ENCODE peak calls at places on chromosomes 1 and 21, in five cellular contexts. One of them, this sample, is unnamed.

GRCh38 chr21:45630066-45630694 is 13.3 kb upstream of the PCBP3 start:
- DNase-seq in brain microvascular endothelial cell: no peak
- DNase-seq in activated CD8-positive, alpha-beta memory T cell treated with anti-CD3 and anti-CD28 coated beads for 24 hours: peak
- DNase-seq in germinal center: no peak
- DNase-seq in HS-5: no peak
- DNase-seq in this sample: no peak

GRCh38 chr1:213327318-213327667 is 276.3 kb downstream of the RPS6KC1 start:
- DNase-seq in brain microvascular endothelial cell: peak
- DNase-seq in activated CD8-positive, alpha-beta memory T cell treated with anti-CD3 and anti-CD28 coated beads for 24 hours: no peak
- DNase-seq in germinal center: no peak
- DNase-seq in HS-5: no peak
- DNase-seq in this sample: peak

GRCh38 chr21:33844104-33844889 is 71.3 kb downstream of the ATP5PO start:
- DNase-seq in brain microvascular endothelial cell: no peak
- DNase-seq in activated CD8-positive, alpha-beta memory T cell treated with anti-CD3 and anti-CD28 coated beads for 24 hours: no peak
- DNase-seq in germinal center: no peak
- DNase-seq in HS-5: no peak
- DNase-seq in this sample: peak

GRCh38 chr1:196393742-196394141 is 214.5 kb downstream of the KCNT2 start:
- DNase-seq in brain microvascular endothelial cell: peak
- DNase-seq in activated CD8-positive, alpha-beta memory T cell treated with anti-CD3 and anti-CD28 coated beads for 24 hours: no peak
- DNase-seq in germinal center: no peak
- DNase-seq in HS-5: peak
- DNase-seq in this sample: peak

GRCh38 chr1:157170677-157171515 is 32.7 kb upstream of the ETV3 start:
- DNase-seq in brain microvascular endothelial cell: peak
- DNase-seq in activated CD8-positive, alpha-beta memory T cell treated with anti-CD3 and anti-CD28 coated beads for 24 hours: peak
- DNase-seq in germinal center: peak
- DNase-seq in HS-5: no peak
- DNase-seq in this sample: no peak

GRCh38 chr1:158037876-158038359 is 44.5 kb downstream of the KIRREL1 start:
- DNase-seq in brain microvascular endothelial cell: no peak
- DNase-seq in activated CD8-positive, alpha-beta memory T cell treated with anti-CD3 and anti-CD28 coated beads for 24 hours: no peak
- DNase-seq in germinal center: no peak
- DNase-seq in HS-5: peak
- DNase-seq in this sample: no peak

GRCh38 chr1:26360051-26360806 is 6.3 kb upstream of the CRYBG2 start:
- DNase-seq in brain microvascular endothelial cell: no peak
- DNase-seq in activated CD8-positive, alpha-beta memory T cell treated with anti-CD3 and anti-CD28 coated beads for 24 hours: peak
- DNase-seq in germinal center: no peak
- DNase-seq in HS-5: no peak
- DNase-seq in this sample: no peak

GRCh38 chr1:83839566-83840173 is 159.3 kb downstream of the TTLL7 start:
- DNase-seq in brain microvascular endothelial cell: no peak
- DNase-seq in activated CD8-positive, alpha-beta memory T cell treated with anti-CD3 and anti-CD28 coated beads for 24 hours: no peak
- DNase-seq in germinal center: no peak
- DNase-seq in HS-5: no peak
- DNase-seq in this sample: no peak

GRCh38 chr1:66981679-66982078 is 56.9 kb downstream of the MIER1 start:
- DNase-seq in brain microvascular endothelial cell: no peak
- DNase-seq in activated CD8-positive, alpha-beta memory T cell treated with anti-CD3 and anti-CD28 coated beads for 24 hours: no peak
- DNase-seq in germinal center: no peak
- DNase-seq in HS-5: no peak
- DNase-seq in this sample: no peak

GRCh38 chr21:31580866-31581276 is 78.6 kb upstream of the SOD1 start:
- DNase-seq in brain microvascular endothelial cell: peak
- DNase-seq in activated CD8-positive, alpha-beta memory T cell treated with anti-CD3 and anti-CD28 coated beads for 24 hours: peak
- DNase-seq in germinal center: peak
- DNase-seq in HS-5: peak
- DNase-seq in this sample: peak

GRCh38 chr1:75392278-75392677 is 218.6 kb downstream of the SLC44A5 start:
- DNase-seq in brain microvascular endothelial cell: no peak
- DNase-seq in activated CD8-positive, alpha-beta memory T cell treated with anti-CD3 and anti-CD28 coated beads for 24 hours: no peak
- DNase-seq in germinal center: no peak
- DNase-seq in HS-5: no peak
- DNase-seq in this sample: no peak

GRCh38 chr1:112396668-112397025 is 633 bp downstream of the CTTNBP2NL start:
- DNase-seq in brain microvascular endothelial cell: no peak
- DNase-seq in activated CD8-positive, alpha-beta memory T cell treated with anti-CD3 and anti-CD28 coated beads for 24 hours: no peak
- DNase-seq in germinal center: no peak
- DNase-seq in HS-5: no peak
- DNase-seq in this sample: no peak

This sample was measured in right atrium auricular region.